ENCODE peak calls at places on chromosome X, in seven cellular contexts. One of them, this sample, is unnamed.

GRCh38 chrX:23904096-23904495 is 3.6 kb downstream of the APOO start:
- DNase-seq in hepatocyte: no peak
- DNase-seq in choroid plexus epithelial cell: peak
- DNase-seq in uterus: no peak
- DNase-seq in AG09309: no peak
- DNase-seq in GM13977: no peak
- DNase-seq in progenitor cell of endocrine pancreas: no peak
- DNase-seq in this sample: no peak

GRCh38 chrX:39729834-39730670 is 367.7 kb downstream of the BCOR start:
- DNase-seq in hepatocyte: peak
- DNase-seq in choroid plexus epithelial cell: no peak
- DNase-seq in uterus: no peak
- DNase-seq in AG09309: no peak
- DNase-seq in GM13977: no peak
- DNase-seq in progenitor cell of endocrine pancreas: no peak
- DNase-seq in this sample: peak

GRCh38 chrX:115367956-115368355 is 78.4 kb downstream of the LUZP4 start:
- DNase-seq in hepatocyte: no peak
- DNase-seq in choroid plexus epithelial cell: no peak
- DNase-seq in uterus: no peak
- DNase-seq in AG09309: no peak
- DNase-seq in GM13977: no peak
- DNase-seq in progenitor cell of endocrine pancreas: no peak
- DNase-seq in this sample: no peak

GRCh38 chrX:9312922-9313867 is 151.7 kb upstream of the TBL1X start:
- DNase-seq in hepatocyte: peak
- DNase-seq in choroid plexus epithelial cell: no peak
- DNase-seq in uterus: no peak
- DNase-seq in AG09309: no peak
- DNase-seq in GM13977: peak
- DNase-seq in progenitor cell of endocrine pancreas: peak
- DNase-seq in this sample: peak

GRCh38 chrX:107562482-107562881 is 65.8 kb upstream of the PRPS1 start:
- DNase-seq in hepatocyte: no peak
- DNase-seq in choroid plexus epithelial cell: peak
- DNase-seq in uterus: no peak
- DNase-seq in AG09309: no peak
- DNase-seq in GM13977: no peak
- DNase-seq in progenitor cell of endocrine pancreas: no peak
- DNase-seq in this sample: no peak

GRCh38 chrX:40303256-40304077 is 205.7 kb upstream of the BCOR start:
- DNase-seq in hepatocyte: no peak
- DNase-seq in choroid plexus epithelial cell: no peak
- DNase-seq in uterus: no peak
- DNase-seq in AG09309: no peak
- DNase-seq in GM13977: no peak
- DNase-seq in progenitor cell of endocrine pancreas: no peak
- DNase-seq in this sample: no peak

GRCh38 chrX:12988797-12989196 is 13.9 kb downstream of the TMSB4X start:
- DNase-seq in hepatocyte: peak
- DNase-seq in choroid plexus epithelial cell: peak
- DNase-seq in uterus: no peak
- DNase-seq in AG09309: no peak
- DNase-seq in GM13977: no peak
- DNase-seq in progenitor cell of endocrine pancreas: no peak
- DNase-seq in this sample: no peak

GRCh38 chrX:47854474-47854873 is 17.8 kb downstream of the ZNF81 start:
- DNase-seq in hepatocyte: peak
- DNase-seq in choroid plexus epithelial cell: peak
- DNase-seq in uterus: peak
- DNase-seq in AG09309: no peak
- DNase-seq in GM13977: no peak
- DNase-seq in progenitor cell of endocrine pancreas: no peak
- DNase-seq in this sample: peak

GRCh38 chrX:123830309-123830708 is 29.5 kb upstream of the XIAP start:
- DNase-seq in hepatocyte: peak
- DNase-seq in choroid plexus epithelial cell: peak
- DNase-seq in uterus: no peak
- DNase-seq in AG09309: peak
- DNase-seq in GM13977: peak
- DNase-seq in progenitor cell of endocrine pancreas: no peak
- DNase-seq in this sample: no peak

GRCh38 chrX:53357799-53358530 is 64.5 kb downstream of the SMC1A start:
- DNase-seq in hepatocyte: peak
- DNase-seq in choroid plexus epithelial cell: peak
- DNase-seq in uterus: no peak
- DNase-seq in AG09309: no peak
- DNase-seq in GM13977: no peak
- DNase-seq in progenitor cell of endocrine pancreas: no peak
- DNase-seq in this sample: no peak

GRCh38 chrX:53356186-53356585 is 66.3 kb downstream of the SMC1A start:
- DNase-seq in hepatocyte: no peak
- DNase-seq in choroid plexus epithelial cell: peak
- DNase-seq in uterus: no peak
- DNase-seq in AG09309: no peak
- DNase-seq in GM13977: no peak
- DNase-seq in progenitor cell of endocrine pancreas: no peak
- DNase-seq in this sample: peak

GRCh38 chrX:53354669-53355068 is 67.8 kb downstream of the SMC1A start:
- DNase-seq in hepatocyte: no peak
- DNase-seq in choroid plexus epithelial cell: peak
- DNase-seq in uterus: no peak
- DNase-seq in AG09309: no peak
- DNase-seq in GM13977: no peak
- DNase-seq in progenitor cell of endocrine pancreas: no peak
- DNase-seq in this sample: no peak
- TF ChIP-seq CTCF in hepatocyte: no peak
- TF ChIP-seq CTCF in choroid plexus epithelial cell: peak
- TF ChIP-seq CTCF in uterus: no peak
- TF ChIP-seq CTCF in AG09309: no peak
- TF ChIP-seq CTCF in GM13977: no peak
- TF ChIP-seq CTCF in progenitor cell of endocrine pancreas: no peak
- TF ChIP-seq CTCF in this sample: peak

GRCh38 chrX:103211012-103211715 is 3.7 kb upstream of the BEX4 start:
- DNase-seq in hepatocyte: peak
- DNase-seq in choroid plexus epithelial cell: peak
- DNase-seq in uterus: peak
- DNase-seq in AG09309: no peak
- DNase-seq in GM13977: peak
- DNase-seq in progenitor cell of endocrine pancreas: no peak
- DNase-seq in this sample: peak
- TF ChIP-seq CTCF in hepatocyte: peak
- TF ChIP-seq CTCF in choroid plexus epithelial cell: peak
- TF ChIP-seq CTCF in uterus: peak
- TF ChIP-seq CTCF in AG09309: peak
- TF ChIP-seq CTCF in GM13977: peak
- TF ChIP-seq CTCF in progenitor cell of endocrine pancreas: peak
- TF ChIP-seq CTCF in this sample: peak

DNA sequence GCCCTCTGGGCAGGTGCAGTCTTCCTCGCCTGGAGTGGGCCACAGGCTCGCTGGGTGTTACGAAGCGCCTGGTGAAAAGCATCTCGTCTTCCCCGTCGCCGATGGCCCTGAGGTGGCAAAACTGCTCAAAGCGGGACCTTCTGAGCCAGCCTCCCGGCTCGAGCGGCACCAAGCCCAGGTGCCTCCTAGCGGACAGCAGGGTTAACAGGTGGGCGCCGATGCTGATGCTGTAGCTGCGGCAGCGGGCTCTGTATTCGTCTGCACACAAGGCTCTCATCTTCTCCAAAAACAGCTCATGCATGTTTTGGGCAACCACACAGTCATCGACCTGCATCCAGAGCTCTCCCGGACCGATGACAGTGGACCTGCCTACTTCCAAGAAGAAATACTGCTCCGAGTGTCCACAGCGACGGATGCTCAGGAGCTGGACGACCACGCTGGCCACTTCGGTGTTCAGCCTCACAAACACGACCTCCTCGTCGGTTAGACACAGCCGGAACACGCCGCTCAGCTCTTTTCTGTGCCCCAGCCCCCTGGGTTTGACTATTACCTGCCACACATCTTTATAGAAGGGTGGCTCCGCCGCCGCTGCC is 1.2 kb downstream of the IRS4 start:
- DNase-seq in hepatocyte: peak
- DNase-seq in choroid plexus epithelial cell: no peak
- DNase-seq in uterus: no peak
- DNase-seq in AG09309: no peak
- DNase-seq in GM13977: peak
- DNase-seq in progenitor cell of endocrine pancreas: peak
- DNase-seq in this sample: no peak
- TF ChIP-seq CTCF in hepatocyte: peak
- TF ChIP-seq CTCF in choroid plexus epithelial cell: no peak
- TF ChIP-seq CTCF in uterus: no peak
- TF ChIP-seq CTCF in AG09309: no peak
- TF ChIP-seq CTCF in GM13977: no peak
- TF ChIP-seq CTCF in progenitor cell of endocrine pancreas: peak
- TF ChIP-seq CTCF in this sample: peak

GRCh38 chrX:138748480-138748879 is 37.0 kb upstream of the FGF13 start:
- DNase-seq in hepatocyte: peak
- DNase-seq in choroid plexus epithelial cell: peak
- DNase-seq in uterus: no peak
- DNase-seq in AG09309: no peak
- DNase-seq in GM13977: no peak
- DNase-seq in progenitor cell of endocrine pancreas: no peak
- DNase-seq in this sample: no peak
- TF ChIP-seq CTCF in hepatocyte: peak
- TF ChIP-seq CTCF in choroid plexus epithelial cell: peak
- TF ChIP-seq CTCF in uterus: peak
- TF ChIP-seq CTCF in AG09309: peak
- TF ChIP-seq CTCF in GM13977: peak
- TF ChIP-seq CTCF in progenitor cell of endocrine pancreas: peak
- TF ChIP-seq CTCF in this sample: peak

DNA sequence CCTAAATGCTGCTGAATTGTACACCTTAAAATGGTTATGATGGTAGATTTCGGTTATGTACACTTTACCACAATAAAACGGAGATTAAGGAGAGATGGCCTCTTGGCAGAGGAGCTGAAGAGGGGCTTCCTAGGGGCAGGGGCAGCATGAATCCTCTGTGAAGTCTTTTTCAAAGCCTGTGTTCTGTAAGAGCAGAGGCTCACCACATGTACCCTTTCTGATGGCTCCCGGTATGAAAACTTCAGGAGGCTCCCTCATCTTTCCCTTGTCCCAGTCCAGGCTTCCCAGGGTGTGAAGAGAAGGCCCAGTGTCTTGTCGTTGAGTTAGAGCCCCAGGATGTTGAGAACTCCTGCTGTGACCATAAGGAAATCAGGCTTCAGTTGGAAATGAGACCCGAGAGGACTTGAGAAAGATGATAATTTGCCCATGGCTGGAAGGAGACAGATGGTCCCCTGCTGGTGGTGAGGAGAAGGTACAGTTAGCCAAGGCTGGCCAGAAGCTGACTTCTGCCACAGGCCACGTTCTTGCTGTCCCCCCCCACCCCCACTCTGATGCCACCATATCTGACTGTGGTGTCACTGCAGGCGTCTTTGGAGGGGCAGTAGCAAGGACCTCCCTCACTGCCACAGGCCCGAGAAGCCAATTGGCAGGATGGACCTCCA is 31.8 kb upstream of the MTM1 start:
- DNase-seq in hepatocyte: no peak
- DNase-seq in choroid plexus epithelial cell: no peak
- DNase-seq in uterus: no peak
- DNase-seq in AG09309: no peak
- DNase-seq in GM13977: no peak
- DNase-seq in progenitor cell of endocrine pancreas: no peak
- DNase-seq in this sample: no peak
- TF ChIP-seq CTCF in hepatocyte: no peak
- TF ChIP-seq CTCF in choroid plexus epithelial cell: peak
- TF ChIP-seq CTCF in uterus: no peak
- TF ChIP-seq CTCF in AG09309: no peak
- TF ChIP-seq CTCF in GM13977: peak
- TF ChIP-seq CTCF in progenitor cell of endocrine pancreas: peak
- TF ChIP-seq CTCF in this sample: no peak